ENCODE peak calls at places on chromosomes 3 and 15, in seven cellular contexts. Q is iPS DF 6.9, B is heart left ventricle, T is neuronal stem cell, W is mesendoderm, V is gastrocnemius medialis, G is body of pancreas. H is an unnamed sample.

GRCh38 chr15:39657714-39658113 is 76.8 kb downstream of the THBS1 start:
- DNase-seq in Q (no peak), B (no peak), T (no peak), W (no peak), V (no peak), G (no peak), H (no peak)

GRCh38 chr15:51348688-51349087 is 7.2 kb downstream of the GLDN start:
- DNase-seq in Q (no peak), B (no peak), T (no peak), W (no peak), V (no peak), G (no peak), H (no peak)

GRCh38 chr3:185328324-185329004 is 34.5 kb upstream of the MAP3K13 start:
- DNase-seq in Q (no peak), B (no peak), T (no peak), W (no peak), V (no peak), G (peak; percentile 81), H (no peak)

GRCh38 chr3:16130066-16130465 is 44.4 kb upstream of the GALNT15 start:
- DNase-seq in Q (no peak), B (no peak), T (no peak), W (no peak), V (no peak), G (no peak), H (no peak)

GRCh38 chr3:177601120-177601519 is 403.8 kb upstream of the TBL1XR1 start:
- DNase-seq in Q (no peak), B (no peak), T (no peak), W (no peak), V (no peak), G (no peak), H (no peak)

GRCh38 chr3:125594581-125595011 is 701 bp downstream of the OSBPL11 start:
- DNase-seq in Q (no peak), B (peak; percentile 16), T (no peak), W (peak; percentile 30), V (peak; percentile 26), G (peak; percentile 31), H (no peak)

GRCh38 chr3:43762486-43762885 is 71.7 kb downstream of the ABHD5 start:
- DNase-seq in Q (no peak), B (no peak), T (no peak), W (no peak), V (no peak), G (no peak), H (no peak)

GRCh38 chr3:46934508-46935167 is 41.9 kb downstream of the CCDC12 start:
- DNase-seq in Q (no peak), B (peak; percentile 72), T (no peak), W (no peak), V (no peak), G (peak; percentile 57), H (no peak)

GRCh38 chr3:27326211-27326948 is 42.8 kb downstream of the NEK10 start:
- DNase-seq in Q (no peak), B (peak; percentile 40), T (no peak), W (no peak), V (peak; percentile 71), G (no peak), H (peak; percentile 85)

GRCh38 chr3:157785071-157785826 is 282.0 kb upstream of the VEPH1 start:
- DNase-seq in Q (no peak), B (no peak), T (no peak), W (peak; percentile 81), V (no peak), G (no peak), H (peak; percentile 79)

GRCh38 chr3:197495059-197495455 is 60.7 kb downstream of the BDH1 start:
- DNase-seq in Q (no peak), B (no peak), T (no peak), W (no peak), V (no peak), G (no peak), H (no peak)

GRCh38 chr15:96535148-96535547 is 204.6 kb downstream of the NR2F2 start:
- DNase-seq in Q (no peak), B (no peak), T (no peak), W (no peak), V (no peak), G (no peak), H (no peak)

GRCh38 chr3:32843504-32844321 is 25.9 kb downstream of the TRIM71 start:
- DNase-seq in Q (no peak), B (no peak), T (peak; percentile 89), W (peak; percentile 95), V (no peak), G (no peak), H (no peak)

GRCh38 chr3:18808423-18808822 is 339.9 kb upstream of the KCNH8 start:
- DNase-seq in Q (no peak), B (no peak), T (no peak), W (no peak), V (no peak), G (no peak), H (no peak)

GRCh38 chr3:133295199-133295901 is 104.5 kb upstream of the BFSP2 start:
- DNase-seq in Q (no peak), B (no peak), T (no peak), W (peak; percentile 65), V (no peak), G (no peak), H (peak; percentile 15)

GRCh38 chr3:125191256-125191655 is 21.3 kb downstream of the SLC12A8 start:
- DNase-seq in Q (no peak), B (no peak), T (no peak), W (no peak), V (no peak), G (no peak), H (no peak)

GRCh38 chr15:70315431-70315830 is 217.7 kb upstream of the TLE3 start:
- DNase-seq in Q (no peak), B (no peak), T (no peak), W (peak; percentile 90), V (no peak), G (no peak), H (no peak)

GRCh38 chr3:142563491-142563997 is 15.0 kb downstream of the ATR start:
- DNase-seq in Q (no peak), B (no peak), T (no peak), W (no peak), V (no peak), G (no peak), H (no peak)
- H3K27me3 ChIP-seq in Q (no peaks in the 10 kb centered on the region), B (no peaks in the 10 kb centered on the region), T (no peaks in the 10 kb centered on the region), W (no peaks in the 10 kb centered on the region), V (no peaks in the 10 kb centered on the region), G (no peaks in the 10 kb centered on the region), H (no peaks in the 10 kb centered on the region)

GRCh38 chr15:58734859-58735258 is 14.6 kb downstream of the ADAM10 start:
- DNase-seq in Q (no peak), B (no peak), T (no peak), W (peak; percentile 65), V (no peak), G (no peak), H (no peak)

GRCh38 chr15:58736244-58736643 is 13.3 kb downstream of the ADAM10 start:
- DNase-seq in Q (no peak), B (no peak), T (no peak), W (no peak), V (no peak), G (no peak), H (no peak)

GRCh38 chr15:58738051-58738707 is 11.3 kb downstream of the ADAM10 start:
- DNase-seq in Q (no peak), B (no peak), T (no peak), W (no peak), V (no peak), G (no peak), H (no peak)

GRCh38 chr15:58741032-58741431 is 8.5 kb downstream of the ADAM10 start:
- DNase-seq in Q (no peak), B (no peak), T (no peak), W (no peak), V (no peak), G (no peak), H (no peak)

DNA sequence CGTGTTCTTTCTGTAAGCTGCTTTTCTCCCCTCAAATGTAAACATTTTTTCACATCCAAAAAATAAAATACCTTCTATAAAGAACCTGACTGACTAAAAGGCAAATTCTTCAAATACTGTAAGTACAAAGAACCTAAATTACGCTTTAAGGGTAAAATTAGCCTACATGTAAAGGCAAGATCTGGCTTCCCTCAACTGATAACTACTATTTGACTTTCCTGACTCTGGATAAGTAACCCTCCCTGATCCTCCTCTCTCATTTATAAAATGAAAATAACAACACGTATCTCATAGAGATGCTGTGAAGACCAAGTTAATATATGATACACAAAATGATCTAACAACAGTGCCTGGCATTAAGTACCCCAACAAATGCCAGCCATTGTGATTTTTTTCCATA is 12.2 kb downstream of the ADAM10 start:
- DNase-seq in Q (no peak), B (no peak), T (no peak), W (no peak), V (no peak), G (no peak), H (no peak)
- H3K4me1 ChIP-seq in Q (no peaks in the 10 kb centered on the region), B (peaks cover 20% of the 10 kb centered on the region), T (peaks cover 2% of the 10 kb centered on the region), W (peaks cover 5% of the 10 kb centered on the region), V (peaks cover 35% of the 10 kb centered on the region), G (peaks cover 11% of the 10 kb centered on the region), H (no peaks in the 10 kb centered on the region)

DNA sequence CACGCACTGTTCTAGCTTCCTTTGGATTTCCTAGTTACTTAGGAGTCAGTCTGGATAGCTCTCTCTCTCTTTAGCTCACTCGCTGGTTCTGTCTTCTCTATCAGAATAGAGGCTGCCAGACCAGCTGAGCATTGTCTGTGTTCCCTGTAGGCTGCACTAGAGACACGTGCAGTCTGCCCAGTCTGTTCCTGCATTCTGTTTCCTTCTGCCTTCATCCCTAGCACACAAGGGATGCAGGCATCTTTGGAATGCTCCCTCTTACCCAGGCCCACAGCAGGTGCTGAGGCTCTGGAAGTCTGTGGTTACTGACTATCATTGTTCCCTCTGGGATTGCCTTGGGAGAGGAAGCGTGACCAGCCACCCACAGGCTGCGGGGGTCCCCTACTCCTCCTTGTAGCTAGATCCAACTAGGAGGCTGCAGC is 322.8 kb downstream of the ZNF621 start:
- DNase-seq in Q (peak; percentile 73), B (peak; percentile 21), T (peak; percentile 56), W (peak; percentile 98), V (no peak), G (no peak), H (peak; percentile 88)
- H3K27ac ChIP-seq in Q (no peak overlapping the region), B (no peak overlapping the region), T (peak overlapping the region; percentile 49), W (no peak overlapping the region), V (no peak overlapping the region), G (no peak overlapping the region), H (peak overlapping the region; percentile 87)

GRCh38 chr3:138940446-138940845 is 6.5 kb downstream of the FOXL2 start:
- DNase-seq in Q (no peak), B (no peak), T (no peak), W (no peak), V (no peak), G (no peak), H (no peak)

GRCh38 chr3:138938056-138938876 is 8.7 kb downstream of the FOXL2 start:
- DNase-seq in Q (no peak), B (no peak), T (no peak), W (peak; percentile 40), V (no peak), G (no peak), H (no peak)

GRCh38 chr3:138937690-138938055 is 9.3 kb downstream of the FOXL2 start:
- DNase-seq in Q (no peak), B (no peak), T (no peak), W (no peak), V (no peak), G (peak; percentile 23), H (no peak)

GRCh38 chr3:138939563-138940241 is 7.2 kb downstream of the FOXL2 start:
- DNase-seq in Q (no peak), B (no peak), T (no peak), W (peak; percentile 63), V (no peak), G (no peak), H (no peak)

GRCh38 chr3:138938877-138939562 is 7.9 kb downstream of the FOXL2 start:
- DNase-seq in Q (no peak), B (no peak), T (no peak), W (peak; percentile 27), V (no peak), G (no peak), H (no peak)
- H3K27me3 ChIP-seq in Q (peaks cover 71% of the 10 kb centered on the region), B (peaks cover 83% of the 10 kb centered on the region), T (peaks cover 98% of the 10 kb centered on the region), W (peaks cover 62% of the 10 kb centered on the region), V (peaks cover 80% of the 10 kb centered on the region), G (peaks cover 52% of the 10 kb centered on the region), H (no peaks in the 10 kb centered on the region)

GRCh38 chr15:68210409-68210756 is 5.3 kb upstream of the CALML4 start:
- DNase-seq in Q (no peak), B (no peak), T (no peak), W (no peak), V (no peak), G (no peak), H (no peak)
- H3K4me1 ChIP-seq in Q (peaks cover 14% of the 10 kb centered on the region), B (peaks cover 5% of the 10 kb centered on the region), T (peaks cover 16% of the 10 kb centered on the region), W (peaks cover 10% of the 10 kb centered on the region), V (peaks cover 12% of the 10 kb centered on the region), G (peaks cover 19% of the 10 kb centered on the region), H (no peaks in the 10 kb centered on the region)